ENCODE peak calls at places on chromosomes 6 and 20, in seven cellular contexts. Y, P, Q, G, F, J and M are unnamed samples.

GRCh38 chr6:21679761-21680265 is 86.3 kb downstream of the SOX4 start:
- DNase-seq in Y (peak), P (no peak), Q (peak), G (no peak), F (peak), J (no peak), M (no peak)

GRCh38 chr20:50208085-50208491 is 17.5 kb downstream of the CEBPB start:
- DNase-seq in Y (no peak), P (no peak), Q (no peak), G (no peak), F (no peak), J (no peak), M (no peak)

GRCh38 chr6:97885844-97886243 is 602.8 kb upstream of the MMS22L start:
- DNase-seq in Y (no peak), P (no peak), Q (no peak), G (no peak), F (no peak), J (no peak), M (no peak)

GRCh38 chr20:36086767-36087166 is 67.8 kb upstream of the EPB41L1 start:
- DNase-seq in Y (no peak), P (no peak), Q (peak), G (no peak), F (peak), J (no peak), M (no peak)

GRCh38 chr6:111604259-111605099 is 1.2 kb downstream of the TRAF3IP2 start:
- DNase-seq in Y (peak), P (peak), Q (peak), G (no peak), F (peak), J (no peak), M (no peak)

GRCh38 chr6:109743739-109744138 is 52.6 kb downstream of the FIG4 start:
- DNase-seq in Y (peak), P (no peak), Q (peak), G (no peak), F (peak), J (no peak), M (no peak)

GRCh38 chr6:87333591-87334181 is 4.6 kb upstream of the GJB7 start:
- DNase-seq in Y (peak), P (peak), Q (peak), G (no peak), F (no peak), J (no peak), M (no peak)

GRCh38 chr6:104207635-104208034 is 652.1 kb downstream of the HACE1 start:
- DNase-seq in Y (no peak), P (no peak), Q (no peak), G (no peak), F (no peak), J (no peak), M (no peak)

GRCh38 chr20:19419420-19419819 is 207.0 kb downstream of the SLC24A3 start:
- DNase-seq in Y (no peak), P (no peak), Q (no peak), G (no peak), F (no peak), J (no peak), M (no peak)

GRCh38 chr6:6875818-6876470 is 231.8 kb upstream of the RREB1 start:
- DNase-seq in Y (peak), P (no peak), Q (peak), G (no peak), F (peak), J (no peak), M (no peak)

GRCh38 chr6:2661651-2662050 is 89.1 kb downstream of the MYLK4 start:
- DNase-seq in Y (no peak), P (no peak), Q (no peak), G (no peak), F (no peak), J (no peak), M (no peak)

GRCh38 chr20:40925829-40926228 is 102.8 kb upstream of the TOP1 start:
- DNase-seq in Y (no peak), P (no peak), Q (no peak), G (no peak), F (no peak), J (no peak), M (no peak)

GRCh38 chr20:49754596-49754995 is 40.9 kb upstream of the B4GALT5 start:
- DNase-seq in Y (no peak), P (no peak), Q (no peak), G (no peak), F (no peak), J (no peak), M (no peak)

GRCh38 chr20:59933849-59934585 is 580 bp upstream of the SYCP2 start:
- DNase-seq in Y (peak), P (peak), Q (peak), G (peak), F (peak), J (peak), M (peak)

GRCh38 chr6:11785449-11785951 is 6.9 kb upstream of the ADTRP start:
- DNase-seq in Y (no peak), P (no peak), Q (peak), G (no peak), F (peak), J (no peak), M (no peak)

GRCh38 chr20:33753143-33753542 is 21.3 kb downstream of the ZNF341 start:
- DNase-seq in Y (no peak), P (no peak), Q (no peak), G (no peak), F (no peak), J (no peak), M (no peak)

GRCh38 chr20:584375-585301 is 25.5 kb downstream of the TCF15 start:
- DNase-seq in Y (no peak), P (no peak), Q (peak), G (no peak), F (no peak), J (no peak), M (no peak)

GRCh38 chr20:987677-988076 is 14.4 kb downstream of the RSPO4 start:
- DNase-seq in Y (no peak), P (no peak), Q (no peak), G (no peak), F (no peak), J (no peak), M (no peak)

GRCh38 chr20:31663838-31664695 is 26.4 kb downstream of the COX4I2 start:
- DNase-seq in Y (no peak), P (no peak), Q (no peak), G (no peak), F (no peak), J (peak), M (no peak)

GRCh38 chr6:70846207-70846835 is 110.5 kb downstream of the B3GAT2 start:
- DNase-seq in Y (no peak), P (no peak), Q (no peak), G (no peak), F (no peak), J (no peak), M (no peak)

GRCh38 chr6:20916081-20916480 is 381.8 kb downstream of the CDKAL1 start:
- DNase-seq in Y (peak), P (no peak), Q (no peak), G (no peak), F (no peak), J (no peak), M (no peak)

GRCh38 chr20:38573381-38573780 is 7.6 kb upstream of the ADIG start:
- DNase-seq in Y (no peak), P (no peak), Q (no peak), G (no peak), F (no peak), J (no peak), M (no peak)

GRCh38 chr20:50516180-50516934 is 6.2 kb downstream of the PTPN1 start:
- DNase-seq in Y (no peak), P (no peak), Q (no peak), G (no peak), F (no peak), J (no peak), M (no peak)

GRCh38 chr6:50994026-50994720 is 175.5 kb downstream of the TFAP2B start:
- DNase-seq in Y (no peak), P (no peak), Q (no peak), G (no peak), F (no peak), J (no peak), M (no peak)

GRCh38 chr6:125729983-125730382 is 19.4 kb upstream of the HEY2 start:
- DNase-seq in Y (no peak), P (no peak), Q (no peak), G (no peak), F (no peak), J (no peak), M (no peak)

GRCh38 chr6:113149511-113149910 is 707.6 kb upstream of the MARCKS start:
- DNase-seq in Y (no peak), P (no peak), Q (no peak), G (no peak), F (no peak), J (no peak), M (no peak)

GRCh38 chr20:57988422-57988821 is 240.0 kb downstream of the ANKRD60 start:
- DNase-seq in Y (no peak), P (no peak), Q (no peak), G (no peak), F (no peak), J (no peak), M (no peak)

GRCh38 chr20:9172908-9173307 is 104.0 kb downstream of the PLCB4 start:
- DNase-seq in Y (no peak), P (no peak), Q (no peak), G (no peak), F (no peak), J (no peak), M (no peak)

GRCh38 chr6:53066059-53066406 is 829 bp downstream of the FBXO9 start:
- DNase-seq in Y (no peak), P (peak), Q (peak), G (peak), F (peak), J (peak), M (no peak)

GRCh38 chr6:166814386-166814785 is 142.0 kb downstream of the RNASET2 start:
- DNase-seq in Y (no peak), P (no peak), Q (no peak), G (no peak), F (no peak), J (no peak), M (no peak)

GRCh38 chr20:24498641-24499040 is 29.2 kb downstream of the SYNDIG1 start:
- DNase-seq in Y (no peak), P (no peak), Q (no peak), G (no peak), F (no peak), J (no peak), M (no peak)

GRCh38 chr20:25165128-25165527 is 30.4 kb upstream of the ENTPD6 start:
- DNase-seq in Y (no peak), P (no peak), Q (no peak), G (no peak), F (no peak), J (no peak), M (no peak)

GRCh38 chr6:13395272-13396237 is 67.2 kb upstream of the TBC1D7 start:
- DNase-seq in Y (peak), P (peak), Q (no peak), G (no peak), F (no peak), J (no peak), M (no peak)

GRCh38 chr6:74534485-74535211 is 671.2 kb downstream of the COL12A1 start:
- DNase-seq in Y (peak), P (no peak), Q (peak), G (no peak), F (no peak), J (no peak), M (no peak)
- TF ChIP-seq CTCF in Y (no peak), P (no peak), Q (no peak), G (no peak), F (no peak), J (no peak), M (no peak)

GRCh38 chr6:144295981-144296767 is 11.0 kb downstream of the UTRN start:
- DNase-seq in Y (no peak), P (no peak), Q (no peak), G (no peak), F (no peak), J (no peak), M (no peak)

GRCh38 chr6:144296973-144297372 is 11.8 kb downstream of the UTRN start:
- DNase-seq in Y (no peak), P (no peak), Q (no peak), G (no peak), F (no peak), J (no peak), M (no peak)

GRCh38 chr6:144298167-144298671 is 13.1 kb downstream of the UTRN start:
- DNase-seq in Y (no peak), P (no peak), Q (no peak), G (no peak), F (no peak), J (no peak), M (no peak)

GRCh38 chr6:144297498-144298166 is 12.5 kb downstream of the UTRN start:
- DNase-seq in Y (no peak), P (no peak), Q (no peak), G (no peak), F (no peak), J (no peak), M (no peak)

DNA sequence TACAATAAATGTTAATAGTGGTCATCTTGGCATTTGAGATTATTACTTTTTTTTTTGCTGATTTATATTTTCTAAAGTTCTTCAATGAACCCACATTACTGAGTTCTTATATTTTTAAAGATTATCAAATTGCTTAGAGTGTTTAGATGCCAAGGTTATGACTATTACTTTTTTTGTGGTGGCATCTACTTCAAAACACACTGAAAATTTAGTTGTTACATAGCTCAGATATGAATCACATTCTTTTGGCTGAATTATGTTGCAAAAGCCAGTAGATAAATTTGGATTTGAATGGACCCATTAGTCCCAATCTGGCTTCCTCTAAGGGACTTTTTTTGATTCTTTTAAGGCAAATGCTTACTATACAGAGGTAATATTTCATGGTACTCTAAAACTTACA is 8.9 kb downstream of the UTRN start:
- DNase-seq in Y (no peak), P (no peak), Q (peak), G (no peak), F (peak), J (no peak), M (no peak)
- TF ChIP-seq CTCF in Y (no peak), P (no peak), Q (no peak), G (no peak), F (no peak), J (no peak), M (no peak)

GRCh38 chr20:48635361-48635760 is 192.4 kb downstream of the PREX1 start:
- DNase-seq in Y (no peak), P (no peak), Q (no peak), G (no peak), F (no peak), J (no peak), M (no peak)
- TF ChIP-seq CTCF in Y (no peak), P (no peak), Q (no peak), G (no peak), F (no peak), J (no peak), M (no peak)

GRCh38 chr6:150664091-150664490 is 64.4 kb downstream of the PLEKHG1 start:
- DNase-seq in Y (no peak), P (no peak), Q (no peak), G (no peak), F (no peak), J (no peak), M (no peak)

GRCh38 chr6:150670311-150670710 is 70.6 kb downstream of the PLEKHG1 start:
- DNase-seq in Y (no peak), P (no peak), Q (no peak), G (no peak), F (no peak), J (no peak), M (no peak)

GRCh38 chr6:150666071-150666470 is 66.4 kb downstream of the PLEKHG1 start:
- DNase-seq in Y (no peak), P (peak), Q (no peak), G (no peak), F (no peak), J (no peak), M (no peak)

GRCh38 chr6:150668882-150669476 is 69.3 kb downstream of the PLEKHG1 start:
- DNase-seq in Y (no peak), P (no peak), Q (no peak), G (no peak), F (no peak), J (no peak), M (no peak)

DNA sequence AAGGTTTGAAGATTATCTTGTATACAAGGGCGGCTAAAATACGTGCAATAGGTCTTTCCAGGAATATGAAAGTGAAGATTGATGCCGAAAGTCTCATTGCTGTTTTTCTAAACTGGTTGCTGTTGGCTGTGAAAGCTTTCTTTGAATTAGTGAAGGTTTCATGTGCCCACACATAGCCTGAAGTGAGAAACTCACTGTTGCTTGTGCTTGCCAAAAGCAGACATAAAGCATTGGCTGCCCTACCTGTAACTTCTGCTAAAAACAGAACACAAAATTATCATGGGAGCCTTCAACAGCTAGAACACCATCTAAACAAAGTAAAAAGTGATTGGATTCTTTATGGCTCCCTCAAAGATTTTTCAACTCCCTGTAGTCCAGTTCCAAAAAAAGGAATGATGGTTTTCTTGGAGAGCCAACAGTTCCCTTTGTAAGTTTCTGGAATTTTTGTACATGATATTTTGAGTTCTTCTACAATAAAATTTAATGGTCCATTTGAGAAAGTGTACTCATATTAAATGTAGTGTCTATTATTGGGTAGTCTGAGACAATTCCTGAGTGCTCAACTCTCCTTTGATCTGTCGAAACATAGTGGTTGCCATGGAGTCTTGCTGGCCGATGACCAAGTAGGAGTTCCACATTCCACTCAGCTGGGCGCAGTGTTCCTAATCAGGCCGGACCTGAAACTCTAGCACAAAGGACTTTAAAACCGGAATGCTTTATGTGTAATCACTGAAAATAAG is 68.5 kb downstream of the PLEKHG1 start:
- DNase-seq in Y (peak), P (peak), Q (peak), G (no peak), F (peak), J (peak), M (peak)
- TF ChIP-seq CTCF in Y (peak), P (no peak), Q (no peak), G (no peak), F (no peak), J (peak), M (peak)

DNA sequence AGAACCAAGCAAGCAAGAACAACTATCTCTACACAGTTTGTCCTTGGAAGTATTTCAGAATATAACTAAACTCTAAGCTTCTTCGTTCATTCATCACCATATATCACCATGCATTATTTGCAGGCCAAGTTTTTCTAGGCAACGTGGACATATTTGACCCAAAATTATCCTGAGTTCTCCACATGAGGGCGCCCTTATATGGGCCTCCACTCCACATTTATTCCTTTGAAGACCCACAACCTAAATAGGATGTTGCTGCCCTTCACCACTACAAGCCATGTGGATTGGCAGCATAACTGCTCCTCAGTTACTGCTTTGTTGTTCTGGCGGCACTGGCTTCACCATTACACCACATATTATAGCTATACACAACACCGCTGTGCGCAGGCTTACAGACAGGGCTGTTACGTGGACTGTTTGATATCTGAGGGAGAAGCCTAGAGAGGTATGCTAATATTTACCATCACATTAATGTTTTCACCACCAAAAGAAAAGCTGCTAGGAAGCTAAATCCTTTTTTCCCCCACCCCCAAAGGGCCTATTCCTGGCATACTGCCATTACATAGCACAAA is 411.8 kb downstream of the C6orf118 start:
- DNase-seq in Y (no peak), P (no peak), Q (no peak), G (no peak), F (no peak), J (no peak), M (no peak)
- TF ChIP-seq CTCF in Y (no peak), P (peak), Q (no peak), G (no peak), F (no peak), J (peak), M (peak)

DNA sequence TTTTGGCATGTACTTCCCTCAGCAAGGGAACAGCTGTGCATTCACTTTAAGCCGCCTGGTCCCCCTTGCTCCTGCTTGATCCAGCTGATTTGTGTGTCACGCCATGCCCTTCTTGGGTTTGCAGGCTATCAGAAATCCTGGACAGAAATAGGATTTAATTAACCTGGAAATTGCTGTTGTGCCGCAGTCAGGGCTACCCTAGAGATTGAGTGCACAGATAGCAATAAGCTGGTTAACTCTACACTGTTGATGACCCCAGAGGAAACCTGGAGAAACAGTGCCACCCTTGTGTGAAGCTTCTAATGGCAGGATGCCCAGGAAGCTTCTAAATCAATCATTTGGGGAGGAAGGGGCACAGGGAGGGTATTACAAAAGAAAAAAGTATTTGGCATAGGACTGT is 199.0 kb downstream of the JARID2 start:
- DNase-seq in Y (no peak), P (no peak), Q (no peak), G (no peak), F (no peak), J (no peak), M (no peak)
- TF ChIP-seq CTCF in Y (peak), P (no peak), Q (no peak), G (no peak), F (no peak), J (peak), M (no peak)

GRCh38 chr6:63814459-63814858 is 178.9 kb downstream of the PHF3 start:
- DNase-seq in Y (no peak), P (no peak), Q (no peak), G (no peak), F (no peak), J (no peak), M (no peak)
- TF ChIP-seq CTCF in Y (no peak), P (no peak), Q (no peak), G (no peak), F (peak), J (no peak), M (no peak)